ENCODE peak calls at places on chromosomes 13 and 19, in ten cellular contexts. O is left lung, Z is psoas muscle, P is neuronal stem cell, B is right lobe of liver, X is Peyer's patch, F is thoracic aorta, H is NT2/D1, V is colonic mucosa, C is ascending aorta. R is an unnamed sample.

GRCh38 chr19:41339936-41340335 is 13.8 kb downstream of the TGFB1 start:
- DNase-seq in O (no peak), Z (no peak), P (no peak), B (no peak), X (no peak), F (no peak), H (no peak), V (no peak), C (no peak), R (no peak)

GRCh38 chr13:35826626-35827254 is 304.4 kb downstream of the DCLK1 start:
- DNase-seq in O (no peak), Z (no peak), P (no peak), B (no peak), X (no peak), F (no peak), H (no peak), V (no peak), C (no peak), R (no peak)

GRCh38 chr13:110103479-110103878 is 203.5 kb downstream of the COL4A1 start:
- DNase-seq in O (no peak), Z (no peak), P (no peak), B (no peak), X (no peak), F (no peak), H (no peak), V (no peak), C (no peak), R (no peak)

GRCh38 chr19:55386515-55386947 is 799 bp downstream of the RPL28 start:
- DNase-seq in O (no peak), Z (no peak), P (no peak), B (peak; percentile 61), X (no peak), F (no peak), H (no peak), V (no peak), C (no peak), R (no peak)

GRCh38 chr13:98959299-98959698 is 18.6 kb downstream of the DOCK9 start:
- DNase-seq in O (no peak), Z (no peak), P (no peak), B (no peak), X (peak; percentile 71), F (no peak), H (no peak), V (peak; percentile 43), C (no peak), R (no peak)

GRCh38 chr13:75745387-75745786 is 109.3 kb downstream of the LMO7 start:
- DNase-seq in O (no peak), Z (no peak), P (no peak), B (no peak), X (no peak), F (no peak), H (no peak), V (no peak), C (no peak), R (no peak)

GRCh38 chr13:24085662-24086061 is 74.9 kb upstream of the SPATA13 start:
- DNase-seq in O (no peak), Z (no peak), P (no peak), B (no peak), X (no peak), F (no peak), H (no peak), V (no peak), C (no peak), R (no peak)

GRCh38 chr19:1408300-1409203 is 1.2 kb downstream of the DAZAP1 start:
- DNase-seq in O (peak; percentile 71), Z (peak; percentile 63), P (peak; percentile 35), B (peak; percentile 68), X (peak; percentile 70), F (no peak), H (no peak), V (peak; percentile 50), C (no peak), R (peak; percentile 66)

GRCh38 chr19:56840452-56841193 is at the start of the genes PEG3 and ZIM2:
- DNase-seq in O (peak; percentile 39), Z (peak; percentile 64), P (peak; percentile 82), B (peak; percentile 71), X (peak; percentile 52), F (peak; percentile 23), H (peak; percentile 89), V (peak; percentile 26), C (peak; percentile 81), R (no peak)

GRCh38 chr19:11381535-11382369 is 2.4 kb downstream of the EPOR start:
- DNase-seq in O (peak; percentile 77), Z (peak; percentile 73), P (peak; percentile 83), B (peak; percentile 78), X (peak; percentile 89), F (no peak), H (peak; percentile 68), V (peak; percentile 85), C (peak; percentile 89), R (peak; percentile 76)

GRCh38 chr13:106096661-106097092 is 438.8 kb downstream of the EFNB2 start:
- DNase-seq in O (no peak), Z (no peak), P (no peak), B (no peak), X (no peak), F (no peak), H (no peak), V (no peak), C (no peak), R (no peak)

GRCh38 chr19:34261335-34262109 is 7.2 kb downstream of the GARRE1 start:
- DNase-seq in O (no peak), Z (no peak), P (no peak), B (no peak), X (peak; percentile 14), F (no peak), H (no peak), V (no peak), C (no peak), R (no peak)

GRCh38 chr19:56946164-56946563 is 105.6 kb upstream of the PEG3 start:
- DNase-seq in O (no peak), Z (no peak), P (peak; percentile 36), B (no peak), X (no peak), F (no peak), H (peak; percentile 33), V (no peak), C (no peak), R (no peak)

GRCh38 chr19:32231691-32232090 is 113.7 kb upstream of the ZNF507 start:
- DNase-seq in O (no peak), Z (no peak), P (no peak), B (no peak), X (no peak), F (no peak), H (no peak), V (no peak), C (no peak), R (no peak)

GRCh38 chr19:13027557-13027956 is 32.3 kb downstream of the NFIX start:
- DNase-seq in O (no peak), Z (no peak), P (no peak), B (no peak), X (no peak), F (no peak), H (no peak), V (no peak), C (no peak), R (no peak)
- H3K4me3 ChIP-seq in O (no peak overlapping the region), Z (peak overlapping the region; percentile 64), P (no peak overlapping the region), B (no peak overlapping the region), X (no peak overlapping the region), F (peak overlapping the region; percentile 75), H (no peak overlapping the region), V (no peak overlapping the region), C (peak overlapping the region; percentile 67), R (no peak overlapping the region)

DNA sequence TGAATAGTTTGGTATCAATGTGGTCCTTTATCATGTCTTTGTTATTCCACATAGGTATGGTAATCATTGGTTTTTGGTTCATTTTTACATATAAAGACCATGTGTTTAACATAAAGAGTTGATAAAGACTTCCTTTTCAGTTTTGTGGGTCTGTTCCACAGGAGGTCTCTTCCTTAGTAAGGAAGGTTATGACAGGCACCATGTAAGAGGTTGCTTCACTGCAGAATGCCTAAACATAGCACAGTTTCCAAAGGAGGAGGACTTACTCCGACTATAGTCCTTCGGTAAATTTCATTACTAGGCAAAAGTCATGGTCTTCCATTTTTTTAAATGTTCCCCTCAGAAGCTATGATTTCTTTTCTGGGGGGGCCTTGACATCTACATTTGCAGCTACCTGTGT is 27.1 kb upstream of the PCDH17 start:
- DNase-seq in O (no peak), Z (no peak), P (no peak), B (no peak), X (no peak), F (no peak), H (no peak), V (no peak), C (no peak), R (no peak)
- H3K4me1 ChIP-seq in O (no peaks in the 10 kb centered on the region), Z (no peaks in the 10 kb centered on the region), P (no peaks in the 10 kb centered on the region), B (no peaks in the 10 kb centered on the region), X (no peaks in the 10 kb centered on the region), F (no peaks in the 10 kb centered on the region), H (no peaks in the 10 kb centered on the region), V (no peaks in the 10 kb centered on the region), C (no peaks in the 10 kb centered on the region), R (no peaks in the 10 kb centered on the region)

GRCh38 chr13:112926993-112927392 is 42.0 kb upstream of the MCF2L start:
- DNase-seq in O (no peak), Z (no peak), P (no peak), B (peak; percentile 80), X (no peak), F (no peak), H (no peak), V (no peak), C (no peak), R (no peak)

GRCh38 chr13:112926003-112926402 is 43.0 kb upstream of the MCF2L start:
- DNase-seq in O (no peak), Z (no peak), P (no peak), B (no peak), X (no peak), F (no peak), H (no peak), V (no peak), C (no peak), R (no peak)

GRCh38 chr13:112924365-112924764 is 44.6 kb upstream of the MCF2L start:
- DNase-seq in O (no peak), Z (no peak), P (no peak), B (no peak), X (no peak), F (no peak), H (no peak), V (no peak), C (no peak), R (no peak)

GRCh38 chr13:112928020-112928931 is 40.7 kb upstream of the MCF2L start:
- DNase-seq in O (no peak), Z (no peak), P (no peak), B (no peak), X (no peak), F (no peak), H (no peak), V (no peak), C (no peak), R (no peak)

DNA sequence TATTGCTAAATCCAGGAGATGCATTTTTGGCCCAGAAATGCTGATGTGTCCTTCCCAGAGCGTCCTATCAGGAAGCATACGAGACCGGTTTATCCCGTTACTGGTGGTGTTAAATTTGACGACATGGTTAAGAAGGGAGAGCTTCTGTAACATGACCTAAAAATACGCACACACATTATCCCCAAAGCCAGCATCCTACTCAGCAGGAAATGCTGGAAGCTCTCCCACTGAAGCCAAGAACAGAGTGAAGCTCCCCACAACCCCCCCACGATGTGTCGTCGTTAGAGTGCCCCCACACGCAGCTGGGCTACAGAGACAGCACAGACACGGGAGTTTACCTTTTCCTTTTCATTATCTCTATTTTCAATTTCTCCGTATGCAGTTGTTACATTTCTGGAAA is 45.1 kb upstream of the MCF2L start:
- DNase-seq in O (no peak), Z (no peak), P (no peak), B (no peak), X (no peak), F (no peak), H (no peak), V (no peak), C (no peak), R (no peak)
- H3K4me3 ChIP-seq in O (no peak overlapping the region), Z (no peak overlapping the region), P (no peak overlapping the region), B (no peak overlapping the region), X (no peak overlapping the region), F (no peak overlapping the region), H (no peak overlapping the region), V (no peak overlapping the region), C (no peak overlapping the region), R (no peak overlapping the region)

GRCh38 chr19:3687393-3687773 is 12.9 kb downstream of the PIP5K1C start:
- DNase-seq in O (no peak), Z (no peak), P (no peak), B (no peak), X (no peak), F (no peak), H (no peak), V (no peak), C (no peak), R (no peak)
- H3K4me1 ChIP-seq in O (no peaks in the 10 kb centered on the region), Z (no peaks in the 10 kb centered on the region), P (peaks cover 23% of the 10 kb centered on the region), B (no peaks in the 10 kb centered on the region), X (no peaks in the 10 kb centered on the region), F (peaks cover 51% of the 10 kb centered on the region), H (peaks cover 26% of the 10 kb centered on the region), V (no peaks in the 10 kb centered on the region), C (no peaks in the 10 kb centered on the region), R (peaks cover 30% of the 10 kb centered on the region)

R was measured in CD4-positive, alpha-beta memory T cell.